ENCODE peak calls at places on chromosomes 4 and X, in nine cellular contexts. V, T, M, R, A, P, S, G and Q are unnamed samples.

GRCh38 chrX:120740072-120740471 is 110.2 kb upstream of the C1GALT1C1 start:
- DNase-seq in V (no peak), T (no peak), M (no peak), R (no peak), A (no peak), P (no peak), S (no peak), G (no peak), Q (no peak)

GRCh38 chr4:171985129-171985528 is 171.9 kb downstream of the GALNTL6 start:
- DNase-seq in V (peak), T (no peak), M (no peak), R (no peak), A (no peak), P (no peak), S (peak), G (no peak), Q (no peak)

GRCh38 chrX:103817502-103817901 is 14.6 kb downstream of the RAB9B start:
- DNase-seq in V (no peak), T (peak), M (peak), R (no peak), A (peak), P (no peak), S (peak), G (peak), Q (peak)

GRCh38 chr4:186243331-186243730 is 16.0 kb downstream of the KLKB1 start:
- DNase-seq in V (no peak), T (no peak), M (no peak), R (no peak), A (no peak), P (no peak), S (no peak), G (no peak), Q (no peak)

GRCh38 chrX:17859609-17860178 is 1.4 kb downstream of the RAI2 start:
- DNase-seq in V (peak), T (no peak), M (no peak), R (no peak), A (no peak), P (no peak), S (no peak), G (no peak), Q (no peak)

GRCh38 chr4:93237526-93237925 is 591.0 kb upstream of the ATOH1 start:
- DNase-seq in V (no peak), T (no peak), M (no peak), R (no peak), A (no peak), P (no peak), S (no peak), G (no peak), Q (no peak)

GRCh38 chr4:75054089-75054488 is 121.2 kb downstream of the PARM1 start:
- DNase-seq in V (no peak), T (no peak), M (no peak), R (no peak), A (no peak), P (no peak), S (no peak), G (no peak), Q (no peak)

GRCh38 chr4:130568746-130569145 is 1472.8 kb downstream of the C4orf33 start:
- DNase-seq in V (no peak), T (no peak), M (no peak), R (no peak), A (no peak), P (no peak), S (no peak), G (no peak), Q (no peak)

GRCh38 chrX:129934461-129934860 is 28.5 kb downstream of the UTP14A start:
- DNase-seq in V (no peak), T (peak), M (no peak), R (no peak), A (no peak), P (no peak), S (no peak), G (no peak), Q (no peak)

GRCh38 chr4:69668680-69669079 is 15.6 kb upstream of the UGT2A1 start:
- DNase-seq in V (no peak), T (no peak), M (peak), R (no peak), A (no peak), P (no peak), S (no peak), G (no peak), Q (no peak)

GRCh38 chrX:40108959-40109287 is 11.2 kb upstream of the BCOR start:
- DNase-seq in V (peak), T (peak), M (peak), R (peak), A (peak), P (peak), S (peak), G (no peak), Q (peak)

GRCh38 chr4:132557660-132558059 is 591.4 kb upstream of the PCDH10 start:
- DNase-seq in V (no peak), T (no peak), M (no peak), R (no peak), A (no peak), P (no peak), S (no peak), G (no peak), Q (no peak)

GRCh38 chr4:77089880-77090279 is 14.1 kb upstream of the CCNI start:
- DNase-seq in V (no peak), T (no peak), M (no peak), R (no peak), A (no peak), P (no peak), S (no peak), G (no peak), Q (no peak)

GRCh38 chr4:126338572-126338971 is 1023.8 kb downstream of the FAT4 start:
- DNase-seq in V (no peak), T (no peak), M (no peak), R (no peak), A (no peak), P (no peak), S (no peak), G (no peak), Q (no peak)

GRCh38 chr4:6188687-6189305 is 11.6 kb downstream of the JAKMIP1 start:
- DNase-seq in V (no peak), T (peak), M (no peak), R (no peak), A (no peak), P (no peak), S (no peak), G (no peak), Q (no peak)

GRCh38 chr4:47469951-47470350 is 6.4 kb upstream of the COMMD8 start:
- DNase-seq in V (no peak), T (no peak), M (no peak), R (no peak), A (peak), P (no peak), S (no peak), G (no peak), Q (no peak)

GRCh38 chr4:36003051-36003450 is 241.3 kb downstream of the ARAP2 start:
- DNase-seq in V (no peak), T (no peak), M (no peak), R (no peak), A (no peak), P (no peak), S (no peak), G (no peak), Q (no peak)

GRCh38 chr4:125828316-125828715 is 513.6 kb downstream of the FAT4 start:
- DNase-seq in V (no peak), T (no peak), M (no peak), R (no peak), A (no peak), P (no peak), S (no peak), G (no peak), Q (no peak)

GRCh38 chrX:153049093-153049492 is 7.2 kb upstream of the PNMA3 start:
- DNase-seq in V (no peak), T (no peak), M (no peak), R (no peak), A (no peak), P (no peak), S (no peak), G (no peak), Q (no peak)

GRCh38 chr4:152094851-152095700 is 334.3 kb upstream of the GATB start:
- DNase-seq in V (peak), T (no peak), M (no peak), R (no peak), A (peak), P (no peak), S (peak), G (no peak), Q (no peak)

GRCh38 chr4:1246901-1247810 is 1.8 kb downstream of the CTBP1 start:
- DNase-seq in V (no peak), T (no peak), M (no peak), R (peak), A (peak), P (peak), S (no peak), G (no peak), Q (no peak)